ENCODE peak calls at places on chromosomes 16 and 17, in four cellular contexts. R is HepG2, S is K562, Y is SK-N-SH. M is an unnamed sample.

GRCh38 chr17:44184212-44184810 is 2.5 kb upstream of the TMUB2 start:
- DNase-seq in S (no peak), R (no peak), Y (no peak), M (no peak)

GRCh38 chr16:2031081-2031577 is 4.4 kb downstream of the NHERF2 start:
- DNase-seq in R (no peak), Y (no peak), S (no peak), M (no peak)

GRCh38 chr16:822174-822908 is 21.8 kb upstream of the GNG13 start:
- DNase-seq in Y (no peak), R (peak), S (no peak), M (no peak)

GRCh38 chr17:81518113-81518784 is 5.7 kb upstream of the ACTG1 start:
- DNase-seq in S (no peak), Y (no peak), R (no peak), M (no peak)

GRCh38 chr17:74335529-74336062 is 9.6 kb downstream of the KIF19 start:
- DNase-seq in S (no peak), R (no peak), Y (no peak), M (no peak)

GRCh38 chr17:47879028-47879585 is 16.9 kb upstream of the SP2 start:
- DNase-seq in S (peak), R (no peak), Y (no peak), M (no peak)

GRCh38 chr17:39573447-39574298 is 34.0 kb downstream of the NEUROD2 start:
- DNase-seq in S (peak), R (peak), Y (peak), M (peak)

GRCh38 chr16:72464597-72465368 is 292.8 kb upstream of the PMFBP1 start:
- DNase-seq in R (no peak), S (no peak), Y (no peak), M (no peak)

GRCh38 chr16:70805380-70805779 is 4.4 kb upstream of the VAC14 start:
- DNase-seq in S (no peak), R (no peak), Y (no peak), M (no peak)

GRCh38 chr16:88783391-88784073 is 1.5 kb downstream of the PIEZO1 start:
- DNase-seq in R (no peak), S (no peak), Y (no peak), M (no peak)

GRCh38 chr16:82684246-82684645 is 57.5 kb downstream of the CDH13 start:
- DNase-seq in Y (no peak), S (no peak), R (no peak), M (no peak)

GRCh38 chr16:89556750-89557149 is 3.7 kb upstream of the RPL13 start:
- DNase-seq in S (no peak), R (no peak), Y (no peak), M (no peak)

GRCh38 chr17:29840884-29841283 is 89.1 kb downstream of the SSH2 start:
- DNase-seq in R (no peak), Y (no peak), S (no peak), M (no peak)

GRCh38 chr16:51310159-51310558 is 159.1 kb upstream of the SALL1 start:
- DNase-seq in S (no peak), Y (no peak), R (no peak), M (no peak)

GRCh38 chr16:58854392-58854791 is 120.3 kb upstream of the GOT2 start:
- DNase-seq in S (no peak), Y (no peak), R (no peak), M (no peak)

GRCh38 chr17:39208893-39209292 is 8.8 kb downstream of the RPL19 start:
- DNase-seq in R (no peak), Y (no peak), S (peak), M (no peak)

GRCh38 chr17:80449930-80450576 is 26.4 kb downstream of the NPTX1 start:
- DNase-seq in S (no peak), R (no peak), Y (no peak), M (no peak)

GRCh38 chr17:49748223-49748622 is 15.7 kb downstream of the FAM117A start:
- DNase-seq in S (no peak), R (no peak), Y (no peak), M (no peak)

GRCh38 chr16:9098377-9099090 is 7.1 kb downstream of the HAPSTR1 start:
- DNase-seq in Y (no peak), R (no peak), S (no peak), M (no peak)

GRCh38 chr16:87501117-87501516 is 8.3 kb upstream of the ZCCHC14 start:
- DNase-seq in S (no peak), R (no peak), Y (no peak), M (no peak)

GRCh38 chr17:63930951-63931575 is 1.1 kb downstream of the CD79B start:
- DNase-seq in S (peak), R (no peak), Y (peak), M (no peak)

GRCh38 chr16:82990155-82990554 is 363.4 kb downstream of the CDH13 start:
- DNase-seq in Y (no peak), R (no peak), S (no peak), M (no peak)

GRCh38 chr17:43779145-43780125 is 658 bp upstream of the DUSP3 start:
- DNase-seq in R (peak), Y (no peak), S (no peak), M (peak)

GRCh38 chr17:14198013-14198412 is 38.6 kb downstream of the CDRT15 start:
- DNase-seq in Y (peak), S (no peak), R (no peak), M (no peak)

GRCh38 chr17:82726427-82726826 is 9.0 kb upstream of the FN3K start:
- DNase-seq in S (no peak), Y (no peak), R (no peak), M (no peak)

GRCh38 chr17:44210342-44211192 is 8.9 kb downstream of the UBTF start:
- DNase-seq in R (no peak), S (peak), Y (peak), M (peak)

GRCh38 chr16:66801320-66802105 is at the start of gene TERB1:
- DNase-seq in Y (peak), S (no peak), R (no peak), M (no peak)

GRCh38 chr16:14148569-14148968 is 77.5 kb downstream of the MRTFB start:
- DNase-seq in R (no peak), Y (no peak), S (no peak), M (no peak)

GRCh38 chr17:80982426-80982974 is 9.1 kb upstream of the CHMP6 start:
- DNase-seq in S (no peak), Y (no peak), R (no peak), M (no peak)

GRCh38 chr16:75236232-75236631 is 15.2 kb downstream of the BCAR1 start:
- DNase-seq in S (no peak), Y (no peak), R (no peak), M (no peak)

GRCh38 chr16:51834131-51834530 is 683.1 kb upstream of the SALL1 start:
- DNase-seq in R (no peak), Y (no peak), S (no peak), M (no peak)

GRCh38 chr17:82787081-82787848 is 35.4 kb downstream of the TBCD start:
- DNase-seq in S (no peak), Y (no peak), R (no peak), M (no peak)

GRCh38 chr17:82866521-82867214 is 26.8 kb upstream of the ZNF750 start:
- DNase-seq in Y (peak), S (no peak), R (no peak), M (no peak)

GRCh38 chr17:9905902-9906301 is 831 bp upstream of the RCVRN start:
- DNase-seq in R (peak), Y (peak), S (peak), M (peak)

GRCh38 chr17:21592774-21593173 is 99.5 kb upstream of the KCNJ18 start:
- DNase-seq in Y (no peak), R (no peak), S (no peak), M (no peak)

GRCh38 chr17:46822388-46822921 is 4.0 kb upstream of the WNT3 start:
- DNase-seq in S (peak), R (no peak), Y (no peak), M (peak)
- TF ChIP-seq ELF1 in S (no peak), R (no peak), Y (no peak), M (no peak)

GRCh38 chr17:46764709-46765401 is 53.6 kb downstream of the WNT3 start:
- DNase-seq in R (no peak), S (peak), Y (peak), M (no peak)
- TF ChIP-seq REST in R (no peak), S (no peak), Y (peak), M (no peak)

DNA sequence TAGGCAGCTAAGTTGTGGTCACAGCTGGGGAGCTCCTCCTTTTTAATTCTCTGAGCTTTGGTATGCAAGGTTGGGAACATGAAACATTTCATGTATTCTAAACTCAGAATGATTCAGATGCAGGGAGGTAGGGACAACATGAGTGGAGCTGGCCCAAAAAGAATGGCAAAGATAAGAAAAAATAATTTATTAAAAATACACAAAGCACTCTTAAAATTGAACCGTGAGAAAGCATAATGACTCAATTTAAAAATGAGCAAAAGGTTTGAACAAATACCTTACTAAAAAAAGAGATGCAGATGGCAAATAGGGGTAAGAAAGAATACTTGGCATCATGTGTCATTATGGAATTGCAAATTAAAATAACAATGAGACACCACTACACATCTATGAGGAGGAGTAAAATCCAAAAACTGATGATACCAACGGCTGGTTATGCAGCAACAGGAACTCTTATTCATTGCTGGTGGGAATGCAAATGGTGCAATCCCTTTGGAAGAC is 175.6 kb upstream of the IRX3 start:
- DNase-seq in Y (no peak), R (no peak), S (no peak), M (no peak)
- TF ChIP-seq ELF1 in Y (no peak), R (no peak), S (no peak), M (no peak)

DNA sequence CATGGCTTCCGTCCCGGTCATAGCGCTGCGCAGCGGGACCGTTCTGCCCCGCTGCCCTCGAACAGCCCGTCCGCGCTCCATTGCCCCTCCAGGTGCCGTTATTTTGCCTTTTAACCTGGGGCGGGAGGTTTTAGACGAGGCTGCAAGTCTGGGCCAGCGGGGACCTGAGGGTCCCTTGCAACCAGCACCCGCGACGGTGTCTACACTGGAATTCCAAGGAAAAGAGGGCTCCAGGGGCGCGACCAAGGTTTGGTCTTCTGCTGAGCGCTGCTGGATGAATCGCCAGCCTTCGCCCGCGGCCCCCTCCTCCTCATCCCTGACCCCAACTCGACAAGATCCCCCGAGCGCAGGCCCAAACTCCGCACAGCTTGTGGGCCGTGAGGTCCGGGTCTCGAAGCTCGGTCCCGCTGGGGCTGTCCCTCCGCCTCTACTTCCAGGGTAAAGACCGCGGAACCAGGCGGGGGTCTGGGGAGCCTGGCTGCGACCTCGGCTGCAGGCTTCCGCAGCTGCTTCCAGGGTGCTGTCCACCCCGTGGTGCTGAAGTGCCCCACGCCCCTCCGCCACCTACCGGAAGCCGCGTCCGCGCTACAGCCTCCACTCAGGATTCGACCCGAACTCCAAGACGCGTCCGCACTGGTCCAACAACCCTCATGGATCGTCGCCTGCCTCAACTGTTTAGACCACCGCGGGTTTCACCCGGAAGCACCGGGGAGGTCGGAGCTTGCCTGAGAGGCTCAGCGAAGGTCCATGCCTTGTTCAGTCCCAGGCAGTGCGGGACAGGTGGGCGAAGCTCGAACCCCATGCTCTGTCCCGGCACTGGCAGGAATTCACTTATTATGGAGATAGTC is 10.1 kb upstream of the CA4 start:
- DNase-seq in R (peak), S (peak), Y (no peak), M (peak)
- TF ChIP-seq REST in R (no peak), S (peak), Y (peak), M (peak)

DNA sequence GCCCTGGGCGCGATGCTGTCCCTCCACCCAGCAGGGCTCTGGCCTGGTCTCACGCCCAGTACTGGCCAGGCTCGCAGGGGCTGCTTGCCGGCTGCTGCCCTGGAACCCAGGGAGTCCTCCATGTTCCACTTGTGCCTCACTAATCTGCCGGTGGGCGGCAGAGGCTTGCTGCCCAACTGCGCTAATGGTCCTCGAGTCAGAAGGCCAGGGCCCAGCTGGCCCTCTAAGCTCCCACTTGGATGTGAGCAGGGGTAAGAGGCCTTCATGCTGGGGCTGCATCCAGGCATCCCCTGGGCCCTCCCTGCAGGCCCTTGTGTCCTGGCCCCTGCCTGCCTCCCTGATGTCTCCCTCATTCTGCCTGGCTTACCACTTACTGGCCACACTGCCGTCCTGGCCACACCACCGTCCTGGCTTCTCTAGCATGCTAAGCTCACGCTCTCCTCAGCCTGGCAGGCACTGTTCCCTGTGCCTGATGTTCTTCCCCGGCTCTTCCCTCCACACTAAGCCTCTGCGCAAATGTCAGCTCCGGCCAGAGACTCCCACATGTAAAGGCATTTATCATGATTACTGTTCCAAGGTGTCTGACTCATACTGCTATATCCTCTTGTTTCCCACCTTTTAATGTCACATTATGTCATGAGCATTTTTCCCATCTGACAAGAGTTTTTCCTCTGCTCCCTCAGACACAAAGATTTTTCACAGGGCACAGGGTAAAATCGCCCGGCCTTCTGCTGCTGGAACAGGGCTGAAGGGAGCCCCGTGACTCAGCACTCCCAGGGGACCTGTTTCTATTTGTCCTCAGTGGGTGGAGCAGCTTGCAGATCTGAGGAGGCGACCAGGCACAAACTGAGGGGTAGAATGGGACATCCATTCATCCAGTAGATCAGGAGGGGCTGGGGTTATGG is 15.9 kb downstream of the B9D1 start:
- DNase-seq in Y (no peak), R (peak), S (peak), M (peak)
- TF ChIP-seq ELF1 in Y (no peak), R (no peak), S (no peak), M (no peak)

M was measured in HCT116.